ENCODE peak calls at places on chromosome 12, in eight cellular contexts. K, Z, B, E, G, P, R and N are unnamed samples.

GRCh38 chr12:119208626-119209061 is 29.9 kb downstream of the HSPB8 start:
- DNase-seq in R (peak; percentile 84), K (peak; percentile 0), G (peak; percentile 87), E (no peak), B (no peak), Z (no peak), P (peak; percentile 63), N (no peak)

GRCh38 chr12:15856097-15856982 is 25.8 kb upstream of the STRAP start:
- DNase-seq in P (peak; percentile 56), G (peak; percentile 37), E (peak; percentile 89), B (peak; percentile 36), R (peak; percentile 68), K (peak; percentile 77), Z (peak; percentile 43), N (peak; percentile 16)

GRCh38 chr12:120376416-120376815 is 7.5 kb upstream of the MSI1 start:
- DNase-seq in R (no peak), B (no peak), E (no peak), K (peak; percentile 24), G (no peak), Z (no peak), P (no peak), N (no peak)

GRCh38 chr12:113461666-113462065 is 10.0 kb downstream of the LHX5 start:
- DNase-seq in P (peak; percentile 17), E (peak; percentile 28), G (no peak), R (no peak), K (peak; percentile 58), B (no peak), Z (peak; percentile 57), N (peak; percentile 40)

GRCh38 chr12:6434205-6435180 is 10.3 kb upstream of the CD27 start:
- DNase-seq in G (no peak), K (no peak), Z (no peak), P (no peak), R (no peak), E (no peak), B (no peak), N (no peak)

GRCh38 chr12:48788852-48789775 is at the start of gene ADCY6:
- DNase-seq in Z (peak; percentile 84), B (no peak), R (peak; percentile 91), K (peak; percentile 70), G (peak; percentile 88), P (peak; percentile 84), E (peak; percentile 91), N (no peak)

GRCh38 chr12:47110011-47110541 is 30.3 kb upstream of the AMIGO2 start:
- DNase-seq in G (no peak), K (no peak), R (no peak), B (no peak), E (no peak), P (no peak), Z (no peak), N (no peak)

GRCh38 chr12:95548539-95549391 is 2.5 kb downstream of the USP44 start:
- DNase-seq in G (peak; percentile 62), B (peak; percentile 71), E (peak; percentile 39), P (peak; percentile 76), Z (peak; percentile 62), R (peak; percentile 71), K (peak; percentile 15), N (peak; percentile 87)

GRCh38 chr12:50026691-50027090 is 1.4 kb upstream of the RACGAP1 start:
- DNase-seq in R (no peak), K (no peak), Z (no peak), G (no peak), P (no peak), B (no peak), E (no peak), N (no peak)

GRCh38 chr12:126558810-126559209 is 1493.6 kb downstream of the AACS start:
- DNase-seq in E (no peak), R (no peak), Z (no peak), P (no peak), K (no peak), G (no peak), B (no peak), N (no peak)

GRCh38 chr12:62632521-62632920 is 165.9 kb downstream of the MON2 start:
- DNase-seq in Z (peak; percentile 56), K (peak; percentile 51), B (no peak), R (peak; percentile 55), E (peak; percentile 14), G (peak; percentile 48), P (no peak), N (peak; percentile 36)

GRCh38 chr12:124884587-124885438 is 21.1 kb upstream of the SCARB1 start:
- DNase-seq in G (no peak), E (no peak), R (peak; percentile 88), P (no peak), K (no peak), Z (no peak), B (peak; percentile 74), N (peak; percentile 82)

GRCh38 chr12:100268835-100269564 is 2.0 kb downstream of the SCYL2 start:
- DNase-seq in P (no peak), B (no peak), Z (no peak), K (peak; percentile 18), E (peak; percentile 22), R (peak; percentile 11), G (no peak), N (no peak)

GRCh38 chr12:69834147-69834546 is 9.1 kb downstream of the MYRFL start:
- DNase-seq in B (no peak), G (no peak), Z (no peak), R (no peak), P (no peak), K (no peak), E (no peak), N (no peak)

GRCh38 chr12:3097836-3098235 is 20.7 kb downstream of the TSPAN9 start:
- DNase-seq in Z (no peak), B (no peak), E (no peak), R (no peak), G (no peak), P (no peak), K (no peak), N (no peak)

GRCh38 chr12:92030618-92031017 is 115.0 kb downstream of the BTG1 start:
- DNase-seq in K (no peak), B (peak; percentile 40), E (peak; percentile 60), Z (peak; percentile 38), P (no peak), R (peak; percentile 28), G (peak; percentile 22), N (peak; percentile 14)

GRCh38 chr12:96189781-96190180 is 4.4 kb upstream of the ELK3 start:
- DNase-seq in R (no peak), B (no peak), E (no peak), P (no peak), K (no peak), Z (no peak), G (no peak), N (no peak)

GRCh38 chr12:116759783-116760581 is 21.9 kb downstream of the RNFT2 start:
- DNase-seq in G (peak; percentile 20), K (no peak), R (no peak), E (no peak), Z (no peak), P (no peak), B (peak; percentile 39), N (peak; percentile 17)

GRCh38 chr12:20493924-20494323 is 125.6 kb downstream of the PDE3A start:
- DNase-seq in P (no peak), B (no peak), G (no peak), K (no peak), R (no peak), Z (no peak), E (peak; percentile 60), N (no peak)

GRCh38 chr12:56032006-56032405 is 9.7 kb upstream of the RPS26 start:
- DNase-seq in R (no peak), Z (no peak), K (no peak), B (no peak), E (no peak), G (no peak), P (no peak), N (no peak)

GRCh38 chr12:123983822-123984485 is 10.9 kb downstream of the ZNF664 start:
- DNase-seq in R (peak; percentile 83), Z (peak; percentile 52), B (peak; percentile 43), P (peak; percentile 48), K (peak; percentile 83), E (peak; percentile 81), G (no peak), N (peak; percentile 31)